ENCODE peak calls at places on chromosomes 12 and 14, in six cellular contexts. One of them, this sample, is unnamed. For H3K4me1, the result is how much of the 10 kb centered on the place peaks cover.

GRCh38 chr12:6852651-6853354 is 853 bp downstream of the USP5 start:
- DNase-seq in neuronal stem cell: no peak
- DNase-seq in heart right ventricle: no peak
- DNase-seq in small intestine: no peak
- DNase-seq in IMR-90: peak
- DNase-seq in tibial artery: peak
- DNase-seq in this sample: no peak

GRCh38 chr12:64821116-64821630 is 3.3 kb upstream of the TBC1D30 start:
- DNase-seq in neuronal stem cell: no peak
- DNase-seq in small intestine: no peak
- DNase-seq in heart right ventricle: no peak
- DNase-seq in tibial artery: no peak
- DNase-seq in IMR-90: no peak
- DNase-seq in this sample: no peak

GRCh38 chr14:54642950-54643695 is 76.2 kb downstream of the SAMD4A start:
- DNase-seq in IMR-90: peak
- DNase-seq in tibial artery: no peak
- DNase-seq in small intestine: no peak
- DNase-seq in heart right ventricle: no peak
- DNase-seq in neuronal stem cell: no peak
- DNase-seq in this sample: no peak

GRCh38 chr12:75208851-75209781 is 523 bp downstream of the KCNC2 start:
- DNase-seq in neuronal stem cell: peak
- DNase-seq in small intestine: no peak
- DNase-seq in IMR-90: peak
- DNase-seq in heart right ventricle: no peak
- DNase-seq in tibial artery: no peak
- DNase-seq in this sample: peak

GRCh38 chr14:35046751-35047536 is 872 bp downstream of the FAM177A1 start:
- DNase-seq in heart right ventricle: no peak
- DNase-seq in tibial artery: no peak
- DNase-seq in IMR-90: peak
- DNase-seq in neuronal stem cell: no peak
- DNase-seq in small intestine: peak
- DNase-seq in this sample: peak

GRCh38 chr12:8644345-8645248 is 18.0 kb downstream of the MFAP5 start:
- DNase-seq in IMR-90: no peak
- DNase-seq in heart right ventricle: no peak
- DNase-seq in small intestine: peak
- DNase-seq in neuronal stem cell: no peak
- DNase-seq in tibial artery: no peak
- DNase-seq in this sample: no peak

GRCh38 chr14:81095539-81095938 is 125.2 kb downstream of the GTF2A1 start:
- DNase-seq in heart right ventricle: no peak
- DNase-seq in small intestine: no peak
- DNase-seq in IMR-90: no peak
- DNase-seq in tibial artery: no peak
- DNase-seq in neuronal stem cell: no peak
- DNase-seq in this sample: no peak

GRCh38 chr14:69081271-69081670 is 71.6 kb downstream of the DCAF5 start:
- DNase-seq in tibial artery: no peak
- DNase-seq in neuronal stem cell: no peak
- DNase-seq in small intestine: peak
- DNase-seq in heart right ventricle: no peak
- DNase-seq in IMR-90: no peak
- DNase-seq in this sample: no peak

GRCh38 chr14:104103061-104104005 is 17.8 kb downstream of the ASPG start:
- DNase-seq in heart right ventricle: peak
- DNase-seq in small intestine: no peak
- DNase-seq in tibial artery: peak
- DNase-seq in IMR-90: no peak
- DNase-seq in neuronal stem cell: no peak
- DNase-seq in this sample: no peak

GRCh38 chr14:100115726-100116125 is 43.7 kb downstream of the DEGS2 start:
- DNase-seq in heart right ventricle: no peak
- DNase-seq in IMR-90: no peak
- DNase-seq in tibial artery: no peak
- DNase-seq in neuronal stem cell: no peak
- DNase-seq in small intestine: no peak
- DNase-seq in this sample: no peak

GRCh38 chr14:75454963-75455546 is 27.2 kb downstream of the JDP2 start:
- DNase-seq in neuronal stem cell: no peak
- DNase-seq in IMR-90: peak
- DNase-seq in heart right ventricle: peak
- DNase-seq in small intestine: peak
- DNase-seq in tibial artery: peak
- DNase-seq in this sample: no peak

GRCh38 chr14:71536015-71536535 is 396.2 kb upstream of the RGS6 start:
- DNase-seq in neuronal stem cell: no peak
- DNase-seq in small intestine: no peak
- DNase-seq in heart right ventricle: no peak
- DNase-seq in IMR-90: peak
- DNase-seq in tibial artery: no peak
- DNase-seq in this sample: no peak
- H3K4me1 ChIP-seq in neuronal stem cell: under half
- H3K4me1 ChIP-seq in small intestine: under half
- H3K4me1 ChIP-seq in heart right ventricle: under half
- H3K4me1 ChIP-seq in IMR-90: under half
- H3K4me1 ChIP-seq in tibial artery: under half
- H3K4me1 ChIP-seq in this sample: under half

DNA sequence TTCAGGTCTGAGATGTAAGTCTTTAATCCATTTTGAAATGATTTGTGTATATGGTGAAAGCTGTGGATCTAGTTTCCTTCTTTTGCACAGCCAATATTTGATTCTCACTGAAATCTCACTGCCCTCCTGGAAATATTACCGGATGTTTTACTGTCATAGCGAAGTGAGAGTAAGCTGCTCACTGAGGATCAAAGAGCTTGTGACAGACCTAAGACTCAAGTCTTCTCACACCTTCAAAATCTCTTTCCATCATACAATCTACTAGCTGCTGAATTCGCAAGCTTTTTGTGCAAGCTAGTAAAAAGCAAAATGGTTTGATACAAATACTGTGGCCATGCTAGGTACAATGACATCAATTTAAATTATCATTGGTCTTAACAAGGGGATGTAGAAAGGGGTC is 3.9 kb downstream of the LRRK2 start:
- DNase-seq in small intestine: no peak
- DNase-seq in IMR-90: no peak
- DNase-seq in tibial artery: no peak
- DNase-seq in neuronal stem cell: no peak
- DNase-seq in heart right ventricle: no peak
- DNase-seq in this sample: no peak
- H3K4me1 ChIP-seq in small intestine: under half
- H3K4me1 ChIP-seq in IMR-90: under half
- H3K4me1 ChIP-seq in tibial artery: under half
- H3K4me1 ChIP-seq in neuronal stem cell: under half
- H3K4me1 ChIP-seq in heart right ventricle: under half
- H3K4me1 ChIP-seq in this sample: under half

GRCh38 chr12:11832100-11832499 is 182.6 kb downstream of the ETV6 start:
- DNase-seq in small intestine: no peak
- DNase-seq in tibial artery: no peak
- DNase-seq in IMR-90: no peak
- DNase-seq in neuronal stem cell: no peak
- DNase-seq in heart right ventricle: no peak
- DNase-seq in this sample: no peak
- H3K4me1 ChIP-seq in small intestine: under half
- H3K4me1 ChIP-seq in tibial artery: under half
- H3K4me1 ChIP-seq in IMR-90: under half
- H3K4me1 ChIP-seq in neuronal stem cell: under half
- H3K4me1 ChIP-seq in heart right ventricle: half or more
- H3K4me1 ChIP-seq in this sample: under half

GRCh38 chr12:57842342-57843294 is 3.9 kb downstream of the CTDSP2 start:
- DNase-seq in tibial artery: no peak
- DNase-seq in small intestine: peak
- DNase-seq in neuronal stem cell: no peak
- DNase-seq in heart right ventricle: no peak
- DNase-seq in IMR-90: peak
- DNase-seq in this sample: no peak

GRCh38 chr12:57838594-57839302 is 7.8 kb downstream of the CTDSP2 start:
- DNase-seq in tibial artery: no peak
- DNase-seq in heart right ventricle: no peak
- DNase-seq in neuronal stem cell: no peak
- DNase-seq in small intestine: no peak
- DNase-seq in IMR-90: peak
- DNase-seq in this sample: no peak

GRCh38 chr12:57841445-57841844 is 5.1 kb downstream of the CTDSP2 start:
- DNase-seq in tibial artery: no peak
- DNase-seq in IMR-90: no peak
- DNase-seq in small intestine: no peak
- DNase-seq in neuronal stem cell: no peak
- DNase-seq in heart right ventricle: no peak
- DNase-seq in this sample: no peak

GRCh38 chr12:57839996-57840395 is 6.5 kb downstream of the CTDSP2 start:
- DNase-seq in IMR-90: no peak
- DNase-seq in heart right ventricle: no peak
- DNase-seq in neuronal stem cell: no peak
- DNase-seq in small intestine: no peak
- DNase-seq in tibial artery: no peak
- DNase-seq in this sample: no peak

GRCh38 chr12:57840701-57841100 is 5.8 kb downstream of the CTDSP2 start:
- DNase-seq in neuronal stem cell: no peak
- DNase-seq in tibial artery: no peak
- DNase-seq in small intestine: peak
- DNase-seq in IMR-90: peak
- DNase-seq in heart right ventricle: no peak
- DNase-seq in this sample: no peak
- H3K4me1 ChIP-seq in neuronal stem cell: half or more
- H3K4me1 ChIP-seq in tibial artery: under half
- H3K4me1 ChIP-seq in small intestine: half or more
- H3K4me1 ChIP-seq in IMR-90: half or more
- H3K4me1 ChIP-seq in heart right ventricle: half or more
- H3K4me1 ChIP-seq in this sample: half or more

GRCh38 chr12:20507711-20508110 is 139.4 kb downstream of the PDE3A start:
- DNase-seq in small intestine: no peak
- DNase-seq in neuronal stem cell: no peak
- DNase-seq in tibial artery: no peak
- DNase-seq in IMR-90: no peak
- DNase-seq in heart right ventricle: no peak
- DNase-seq in this sample: no peak
- H3K4me1 ChIP-seq in small intestine: under half
- H3K4me1 ChIP-seq in neuronal stem cell: under half
- H3K4me1 ChIP-seq in tibial artery: under half
- H3K4me1 ChIP-seq in IMR-90: under half
- H3K4me1 ChIP-seq in heart right ventricle: under half
- H3K4me1 ChIP-seq in this sample: under half

DNA sequence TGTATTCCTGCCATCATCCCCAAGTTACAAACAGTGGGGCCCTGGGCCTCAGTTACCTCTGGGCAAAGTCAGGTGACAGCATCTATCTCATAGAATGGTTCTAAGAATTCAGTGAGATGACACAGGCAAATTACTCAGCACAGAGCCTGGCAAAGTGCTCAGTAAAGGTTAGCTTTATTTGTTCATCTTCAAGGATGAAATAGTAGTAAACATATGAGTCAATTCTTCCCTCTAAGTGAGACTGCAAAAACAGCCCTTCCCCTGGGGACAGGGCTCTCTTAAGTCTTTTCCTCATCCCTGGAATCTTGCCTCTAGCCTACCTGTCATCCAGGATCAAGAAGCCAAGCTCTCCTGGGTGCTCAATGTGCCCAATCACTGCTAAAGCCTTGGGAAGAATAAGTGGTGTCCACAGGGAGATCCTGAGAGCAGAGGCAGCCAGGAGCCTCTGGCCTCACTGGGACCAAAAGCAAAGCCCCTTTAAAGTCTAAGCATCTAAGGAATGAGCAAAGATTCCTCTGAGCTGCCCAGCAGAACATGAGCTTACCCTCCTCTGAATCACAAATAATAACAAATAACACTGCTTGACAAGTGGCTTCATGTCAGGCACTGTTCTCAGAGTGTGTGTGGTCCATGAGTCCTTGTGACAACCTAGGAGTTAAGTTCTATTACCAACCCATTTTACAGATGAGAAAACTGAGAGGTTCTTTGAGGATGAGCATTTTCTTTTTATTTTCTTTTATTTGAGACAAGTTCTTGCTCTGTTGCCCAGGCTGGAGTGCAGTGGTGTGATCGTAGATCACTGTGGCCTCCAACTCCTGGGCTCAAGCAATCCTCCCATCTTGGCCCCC is 12.1 kb downstream of the NUAK1 start:
- DNase-seq in IMR-90: peak
- DNase-seq in heart right ventricle: no peak
- DNase-seq in neuronal stem cell: no peak
- DNase-seq in tibial artery: no peak
- DNase-seq in small intestine: no peak
- DNase-seq in this sample: no peak
- H3K4me1 ChIP-seq in IMR-90: under half
- H3K4me1 ChIP-seq in heart right ventricle: half or more
- H3K4me1 ChIP-seq in neuronal stem cell: under half
- H3K4me1 ChIP-seq in tibial artery: under half
- H3K4me1 ChIP-seq in small intestine: under half
- H3K4me1 ChIP-seq in this sample: under half

This sample was measured in pancreas.